ENCODE peak calls at places on chromosomes 13 and 19, in five cellular contexts. M, G, D, C and N are unnamed samples.
A peak's percentile ranks its signal among the peaks of the same experiment; 100 is the strongest.

GRCh38 chr13:44404261-44405139 is 30.9 kb downstream of the SERP2 start:
- DNase-seq in G (peak; percentile 11), M (no peak), D (no peak), C (no peak), N (no peak)

GRCh38 chr19:4694211-4694987 is 24.3 kb upstream of the MYDGF start:
- DNase-seq in M (peak; percentile 35), C (peak; percentile 83), D (peak; percentile 94), G (no peak), N (no peak)

GRCh38 chr19:55113570-55114039 is 3.8 kb downstream of the PPP1R12C start:
- DNase-seq in M (peak; percentile 96), D (peak; percentile 92), C (peak; percentile 95), G (peak; percentile 65), N (no peak)

GRCh38 chr13:28753208-28753892 is 34.6 kb upstream of the SLC46A3 start:
- DNase-seq in G (no peak), C (peak; percentile 93), D (peak; percentile 91), M (no peak), N (no peak)

GRCh38 chr13:110541526-110541920 is 20.0 kb downstream of the RAB20 start:
- DNase-seq in C (peak; percentile 55), G (no peak), M (no peak), D (peak; percentile 24), N (no peak)

GRCh38 chr13:102033719-102034446 is 368.0 kb downstream of the FGF14 start:
- DNase-seq in D (no peak), M (no peak), G (no peak), C (no peak), N (no peak)

GRCh38 chr19:51948979-51949378 is 21.7 kb downstream of the ZNF613 start:
- DNase-seq in M (no peak), D (peak; percentile 23), C (peak; percentile 6), G (no peak), N (peak; percentile 53)

GRCh38 chr13:54367639-54368271 is 1339.1 kb downstream of the OLFM4 start:
- DNase-seq in D (no peak), C (no peak), G (no peak), M (no peak), N (no peak)

GRCh38 chr13:79621449-79621848 is 140.5 kb downstream of the NDFIP2 start:
- DNase-seq in M (no peak), C (no peak), G (no peak), D (no peak), N (no peak)

GRCh38 chr19:51441410-51442390 is 16.6 kb downstream of the SIGLEC8 start:
- DNase-seq in M (no peak), G (no peak), D (no peak), C (no peak), N (no peak)

GRCh38 chr13:57627663-57628062 is 3.9 kb upstream of the PCDH17 start:
- DNase-seq in C (peak; percentile 33), G (no peak), D (peak; percentile 2), M (no peak), N (no peak)

GRCh38 chr13:57629391-57629804 is 2.1 kb upstream of the PCDH17 start:
- DNase-seq in G (peak; percentile 12), M (no peak), C (peak; percentile 3), D (no peak), N (no peak)

GRCh38 chr13:57629821-57630235 is 1.7 kb upstream of the PCDH17 start:
- DNase-seq in C (peak; percentile 68), G (peak; percentile 92), M (peak; percentile 48), D (peak; percentile 42), N (peak; percentile 91)

GRCh38 chr13:57624565-57625435 is 6.7 kb upstream of the PCDH17 start:
- DNase-seq in G (peak; percentile 59), M (no peak), C (peak; percentile 68), D (peak; percentile 41), N (no peak)
- TF ChIP-seq CTCF in G (peak; percentile 96), M (peak; percentile 53), C (peak; percentile 81), D (peak; percentile 61), N (peak; percentile 79)

DNA sequence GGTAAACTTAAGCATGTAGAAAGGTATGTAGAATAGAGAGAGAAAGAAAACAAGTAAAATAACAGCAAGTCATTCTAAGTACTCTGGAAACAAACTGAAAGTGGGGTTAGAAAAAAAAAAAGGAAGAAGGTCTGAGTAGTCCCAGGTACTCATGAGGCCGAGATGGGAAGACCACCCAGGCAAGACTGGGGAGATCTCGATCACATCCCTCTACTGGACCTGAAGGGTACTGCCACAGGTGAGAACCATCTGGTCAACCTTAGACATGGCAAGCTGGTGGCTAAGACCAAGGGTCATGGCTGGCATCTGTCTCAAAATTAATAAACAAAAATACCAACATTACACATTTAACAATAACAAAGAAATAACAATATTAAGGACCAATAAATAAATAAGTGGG is 36.3 kb upstream of the ZNF724 start:
- DNase-seq in C (no peak), M (no peak), D (no peak), G (no peak), N (no peak)
- TF ChIP-seq CTCF in C (peak; percentile 38), M (no peak), D (no peak), G (peak; percentile 49), N (no peak)

DNA sequence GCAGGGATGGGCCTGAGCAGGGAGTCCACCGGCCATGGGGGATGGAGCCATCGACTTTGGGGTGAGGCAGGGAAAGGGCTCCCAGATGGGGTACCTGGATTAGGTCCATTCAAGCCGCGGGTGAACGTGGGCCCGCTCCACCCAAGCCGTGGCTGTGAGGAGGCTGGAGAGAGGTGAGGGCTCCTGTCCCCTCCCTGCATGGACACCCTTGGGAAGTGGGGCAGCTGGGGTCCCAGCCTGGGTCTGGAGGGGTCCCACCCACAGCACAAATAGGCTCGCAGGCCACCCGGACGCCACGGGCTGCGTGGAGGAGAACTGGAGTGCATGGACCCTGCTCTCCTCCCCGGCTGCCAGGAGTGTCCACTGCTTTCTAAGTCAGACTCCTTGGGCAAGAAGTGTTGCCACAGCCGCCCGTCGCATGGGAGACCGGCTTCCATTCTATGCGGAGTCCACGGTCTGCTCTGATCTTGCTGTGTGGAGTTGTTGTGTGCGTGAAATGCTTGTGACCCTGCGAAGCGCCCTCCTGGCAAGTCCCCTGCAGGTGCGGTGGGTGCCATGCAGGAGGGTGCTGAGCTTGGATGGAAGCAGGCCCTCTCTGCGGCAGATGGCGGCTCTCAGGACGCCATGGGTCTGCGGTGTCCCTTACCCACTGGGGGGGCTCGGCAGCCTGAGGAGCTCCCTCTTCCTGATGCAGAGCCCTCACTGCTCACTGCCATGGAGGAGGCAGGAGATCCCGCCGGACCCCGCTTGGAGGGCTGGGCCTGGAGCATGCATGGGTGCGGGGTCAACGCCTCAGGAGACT is 2.0 kb downstream of the DAZAP1 start:
- DNase-seq in G (no peak), D (no peak), C (no peak), M (no peak), N (no peak)
- TF ChIP-seq CTCF in G (no peak), D (no peak), C (no peak), M (no peak), N (no peak)

GRCh38 chr13:73035660-73036059 is 23.1 kb upstream of the KLF5 start:
- DNase-seq in C (no peak), M (no peak), D (no peak), G (no peak), N (no peak)

GRCh38 chr13:73036566-73036965 is 22.2 kb upstream of the KLF5 start:
- DNase-seq in C (no peak), G (no peak), D (no peak), M (no peak), N (no peak)

GRCh38 chr13:73040479-73040878 is 18.3 kb upstream of the KLF5 start:
- DNase-seq in G (no peak), C (no peak), M (no peak), D (no peak), N (no peak)

GRCh38 chr13:73039201-73040108 is 19.4 kb upstream of the KLF5 start:
- DNase-seq in G (no peak), M (no peak), D (no peak), C (no peak), N (no peak)

DNA sequence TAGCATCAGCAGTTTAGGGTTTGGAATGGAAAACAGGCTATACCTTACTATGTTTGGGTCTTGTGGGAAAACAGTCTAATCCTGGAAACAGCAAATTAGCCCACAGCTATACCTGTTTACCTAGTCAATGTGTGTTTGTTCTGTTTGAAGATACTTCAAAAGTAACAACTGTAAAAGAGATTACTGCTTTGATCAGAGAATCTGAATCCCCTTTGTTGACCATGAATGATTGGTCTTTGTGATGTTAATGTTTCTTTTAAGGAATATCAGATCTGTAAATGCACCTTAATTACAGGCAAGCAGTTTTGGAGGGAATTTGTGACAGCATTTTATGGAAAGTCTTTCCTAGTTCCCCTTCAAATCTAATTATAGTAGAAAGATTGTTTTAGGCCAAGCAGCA is 20.7 kb upstream of the KLF5 start:
- DNase-seq in D (no peak), G (no peak), M (no peak), C (no peak), N (no peak)
- TF ChIP-seq CTCF in D (no peak), G (no peak), M (no peak), C (no peak), N (no peak)

GRCh38 chr19:10543059-10543419 is 665 bp upstream of the ATG4D start:
- DNase-seq in M (no peak), C (no peak), D (no peak), G (no peak), N (no peak)

GRCh38 chr19:10544242-10544752 is 593 bp downstream of the ATG4D start:
- DNase-seq in M (peak; percentile 25), C (no peak), D (no peak), G (no peak), N (no peak)

GRCh38 chr19:10546817-10547216 is 3.1 kb downstream of the ATG4D start:
- DNase-seq in C (no peak), D (no peak), M (no peak), G (no peak), N (no peak)

GRCh38 chr19:10544753-10545251 is 1.1 kb downstream of the ATG4D start:
- DNase-seq in G (no peak), D (no peak), M (no peak), C (no peak), N (no peak)

GRCh38 chr19:10543420-10544241 is at the start of gene ATG4D:
- DNase-seq in D (peak; percentile 47), C (peak; percentile 74), M (peak; percentile 80), G (peak; percentile 75), N (peak; percentile 98)
- TF ChIP-seq CTCF in D (no peak), C (no peak), M (no peak), G (no peak), N (no peak)

DNA sequence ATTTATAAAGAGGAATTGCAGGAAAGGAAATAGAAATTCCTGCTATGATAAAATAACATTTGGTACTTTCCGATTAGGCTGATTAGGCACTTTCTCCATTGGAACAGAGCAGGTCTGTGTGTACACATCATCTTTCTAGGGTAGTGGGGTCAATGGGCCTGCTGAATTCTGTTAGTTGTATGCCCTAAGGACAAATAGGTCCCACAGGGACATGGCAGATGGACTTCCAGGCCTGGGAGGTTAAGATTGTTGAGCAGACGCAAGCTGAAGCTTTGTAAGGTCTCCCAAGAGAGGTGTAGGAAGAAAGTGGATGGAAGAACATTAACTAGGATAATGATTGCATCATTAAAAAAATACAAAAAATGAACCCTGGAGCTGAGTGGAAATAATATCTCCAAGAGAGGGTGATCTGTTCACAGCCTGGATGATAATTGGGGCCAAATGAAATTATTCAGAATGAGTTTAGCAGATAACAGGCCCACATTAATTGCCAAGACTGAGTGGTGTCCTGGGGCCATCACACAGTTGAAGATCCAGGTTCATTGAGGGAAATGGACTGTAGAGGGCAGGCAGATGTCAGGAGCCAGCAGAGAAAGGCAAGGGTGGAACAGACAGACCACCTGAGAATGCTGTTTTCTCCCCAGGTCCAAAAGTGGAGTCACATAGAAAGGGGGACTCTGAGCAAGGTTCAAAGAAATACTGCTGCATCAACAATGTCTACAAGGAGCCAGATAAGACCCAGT is 215.1 kb downstream of the DNAJC15 start:
- DNase-seq in M (no peak), D (no peak), G (no peak), C (no peak), N (no peak)
- TF ChIP-seq CTCF in M (no peak), D (no peak), G (no peak), C (no peak), N (no peak)